ENCODE peak calls at places on chromosomes 7 and 10, in six cellular contexts. One of them, this sample, is unnamed.

GRCh38 chr7:104252409-104253134 is 44.8 kb upstream of the ORC5 start:
- DNase-seq in heart right ventricle: no peak
- DNase-seq in kidney epithelial cell: no peak
- DNase-seq in choroid plexus epithelial cell: peak; percentile 18
- DNase-seq in A549: peak; percentile 35
- DNase-seq in stomach: no peak
- DNase-seq in this sample: no peak

GRCh38 chr7:23347682-23348180 is 48.6 kb downstream of the MALSU1 start:
- DNase-seq in kidney epithelial cell: no peak
- DNase-seq in choroid plexus epithelial cell: peak; percentile 90
- DNase-seq in stomach: no peak
- DNase-seq in heart right ventricle: no peak
- DNase-seq in A549: peak; percentile 60
- DNase-seq in this sample: peak; percentile 89

GRCh38 chr7:2205036-2205780 is 27.5 kb downstream of the MAD1L1 start:
- DNase-seq in kidney epithelial cell: no peak
- DNase-seq in A549: no peak
- DNase-seq in heart right ventricle: no peak
- DNase-seq in stomach: no peak
- DNase-seq in choroid plexus epithelial cell: peak; percentile 39
- DNase-seq in this sample: no peak

GRCh38 chr10:54665122-54665521 is 135.9 kb downstream of the PCDH15 start:
- DNase-seq in stomach: no peak
- DNase-seq in kidney epithelial cell: no peak
- DNase-seq in A549: no peak
- DNase-seq in choroid plexus epithelial cell: peak; percentile 5
- DNase-seq in heart right ventricle: no peak
- DNase-seq in this sample: no peak

GRCh38 chr7:137015015-137015414 is 146.6 kb downstream of the CHRM2 start:
- DNase-seq in A549: no peak
- DNase-seq in heart right ventricle: no peak
- DNase-seq in stomach: no peak
- DNase-seq in choroid plexus epithelial cell: no peak
- DNase-seq in kidney epithelial cell: no peak
- DNase-seq in this sample: no peak

GRCh38 chr7:113071465-113071864 is 15.2 kb downstream of the GPR85 start:
- DNase-seq in A549: no peak
- DNase-seq in heart right ventricle: no peak
- DNase-seq in choroid plexus epithelial cell: peak; percentile 88
- DNase-seq in kidney epithelial cell: no peak
- DNase-seq in stomach: no peak
- DNase-seq in this sample: peak; percentile 50

GRCh38 chr10:48573045-48573444 is 31.8 kb downstream of the ARHGAP22 start:
- DNase-seq in choroid plexus epithelial cell: no peak
- DNase-seq in kidney epithelial cell: no peak
- DNase-seq in heart right ventricle: no peak
- DNase-seq in stomach: no peak
- DNase-seq in A549: no peak
- DNase-seq in this sample: no peak

GRCh38 chr7:132322981-132323380 is 253.3 kb downstream of the PLXNA4 start:
- DNase-seq in stomach: no peak
- DNase-seq in A549: no peak
- DNase-seq in heart right ventricle: no peak
- DNase-seq in kidney epithelial cell: no peak
- DNase-seq in choroid plexus epithelial cell: no peak
- DNase-seq in this sample: no peak

GRCh38 chr10:20355915-20356314 is 539.7 kb downstream of the PLXDC2 start:
- DNase-seq in choroid plexus epithelial cell: no peak
- DNase-seq in heart right ventricle: no peak
- DNase-seq in stomach: no peak
- DNase-seq in A549: no peak
- DNase-seq in kidney epithelial cell: no peak
- DNase-seq in this sample: no peak

GRCh38 chr7:23470290-23471089 is at the start of gene IGF2BP3:
- DNase-seq in kidney epithelial cell: peak; percentile 85
- DNase-seq in heart right ventricle: no peak
- DNase-seq in stomach: no peak
- DNase-seq in A549: peak; percentile 98
- DNase-seq in choroid plexus epithelial cell: peak; percentile 97
- DNase-seq in this sample: peak; percentile 98

GRCh38 chr7:82313269-82313668 is 130.3 kb downstream of the CACNA2D1 start:
- DNase-seq in A549: no peak
- DNase-seq in heart right ventricle: no peak
- DNase-seq in stomach: no peak
- DNase-seq in kidney epithelial cell: no peak
- DNase-seq in choroid plexus epithelial cell: no peak
- DNase-seq in this sample: no peak

GRCh38 chr10:15712903-15713302 is 6.8 kb downstream of the ITGA8 start:
- DNase-seq in A549: no peak
- DNase-seq in kidney epithelial cell: no peak
- DNase-seq in heart right ventricle: no peak
- DNase-seq in stomach: no peak
- DNase-seq in choroid plexus epithelial cell: peak; percentile 39
- DNase-seq in this sample: no peak

GRCh38 chr7:96199421-96199820 is 122.5 kb downstream of the SLC25A13 start:
- DNase-seq in kidney epithelial cell: no peak
- DNase-seq in choroid plexus epithelial cell: peak; percentile 37
- DNase-seq in stomach: no peak
- DNase-seq in A549: no peak
- DNase-seq in heart right ventricle: no peak
- DNase-seq in this sample: peak; percentile 25

DNA sequence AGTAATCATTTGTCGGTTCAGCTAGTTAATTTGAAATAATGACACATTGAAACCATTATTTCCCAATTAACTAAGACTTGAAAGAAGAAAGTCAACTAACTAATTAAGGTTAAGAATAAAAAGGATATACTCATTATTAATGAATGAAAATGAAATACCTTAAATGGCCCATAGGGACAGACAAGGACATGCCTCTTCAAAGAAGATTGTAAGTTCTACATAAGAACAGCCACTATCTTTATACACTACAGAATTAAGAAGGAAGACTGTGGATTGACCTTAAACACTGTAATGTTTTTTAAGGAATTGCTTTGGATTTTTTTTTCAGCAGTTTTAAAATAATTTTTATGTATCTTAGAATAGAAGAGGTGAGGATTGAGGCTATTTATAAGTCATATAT is 60.7 kb downstream of the CSTF2T start:
- DNase-seq in choroid plexus epithelial cell: no peak
- DNase-seq in stomach: no peak
- DNase-seq in heart right ventricle: no peak
- DNase-seq in kidney epithelial cell: no peak
- DNase-seq in A549: no peak
- DNase-seq in this sample: no peak
- TF ChIP-seq CTCF in choroid plexus epithelial cell: no peak
- TF ChIP-seq CTCF in stomach: no peak
- TF ChIP-seq CTCF in heart right ventricle: no peak
- TF ChIP-seq CTCF in kidney epithelial cell: no peak
- TF ChIP-seq CTCF in A549: no peak
- TF ChIP-seq CTCF in this sample: no peak

DNA sequence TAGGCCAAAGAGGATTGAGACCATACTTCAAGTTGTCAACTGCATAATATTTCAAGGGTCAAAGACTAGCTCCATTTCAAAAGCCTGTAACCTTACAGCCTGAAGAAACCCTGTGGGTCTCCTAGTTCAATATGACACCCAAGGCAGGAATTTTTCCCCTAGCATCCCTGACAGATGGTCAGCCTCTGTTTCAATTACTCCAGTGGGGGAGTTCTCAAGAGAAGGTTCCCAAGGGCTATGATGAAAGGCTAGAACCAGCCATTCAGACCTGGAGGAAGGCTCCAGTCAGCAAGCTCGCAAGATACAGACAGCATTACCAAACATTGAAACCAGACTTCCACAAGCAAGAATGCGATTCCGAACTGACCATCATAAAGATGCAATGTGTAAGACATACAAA is 1.6 kb downstream of the HTR7 start:
- DNase-seq in heart right ventricle: no peak
- DNase-seq in kidney epithelial cell: no peak
- DNase-seq in stomach: no peak
- DNase-seq in A549: no peak
- DNase-seq in choroid plexus epithelial cell: peak; percentile 6
- DNase-seq in this sample: peak; percentile 41
- H3K4me3 ChIP-seq in heart right ventricle: no peak overlapping the region
- H3K4me3 ChIP-seq in kidney epithelial cell: no peak overlapping the region
- H3K4me3 ChIP-seq in stomach: peak overlapping the region; percentile 72
- H3K4me3 ChIP-seq in A549: no peak overlapping the region
- H3K4me3 ChIP-seq in choroid plexus epithelial cell: no peak overlapping the region
- H3K4me3 ChIP-seq in this sample: no peak overlapping the region

DNA sequence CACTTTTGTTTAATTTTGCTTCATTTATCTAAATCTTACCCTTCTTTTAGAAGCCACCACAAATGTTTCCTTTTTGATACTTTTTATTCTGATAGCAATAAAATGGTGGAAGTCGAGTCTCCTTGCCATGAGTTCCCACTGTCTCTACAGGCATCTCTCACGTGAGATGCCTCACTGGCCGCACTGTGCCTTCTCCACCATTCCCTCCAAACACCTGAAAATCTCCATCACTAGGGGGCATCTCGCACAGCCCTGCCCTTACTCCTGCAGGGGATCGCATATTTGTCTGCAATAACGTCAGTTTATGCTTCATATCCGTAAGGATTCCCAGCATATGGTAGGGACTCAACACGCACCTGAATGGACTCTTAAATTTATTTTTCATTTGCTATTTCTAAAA is 56.3 kb upstream of the NCAPG2 start:
- DNase-seq in stomach: no peak
- DNase-seq in A549: no peak
- DNase-seq in heart right ventricle: no peak
- DNase-seq in choroid plexus epithelial cell: no peak
- DNase-seq in kidney epithelial cell: no peak
- DNase-seq in this sample: no peak
- TF ChIP-seq CTCF in stomach: no peak
- TF ChIP-seq CTCF in A549: peak; percentile 20
- TF ChIP-seq CTCF in heart right ventricle: no peak
- TF ChIP-seq CTCF in choroid plexus epithelial cell: peak; percentile 39
- TF ChIP-seq CTCF in kidney epithelial cell: no peak
- TF ChIP-seq CTCF in this sample: peak; percentile 9

GRCh38 chr7:28732037-28732869 is 225.9 kb downstream of the TRIL start:
- DNase-seq in kidney epithelial cell: no peak
- DNase-seq in A549: peak; percentile 16
- DNase-seq in choroid plexus epithelial cell: peak; percentile 75
- DNase-seq in stomach: no peak
- DNase-seq in heart right ventricle: peak; percentile 20
- DNase-seq in this sample: peak; percentile 78
- H3K4me3 ChIP-seq in kidney epithelial cell: no peak overlapping the region
- H3K4me3 ChIP-seq in A549: no peak overlapping the region
- H3K4me3 ChIP-seq in choroid plexus epithelial cell: peak overlapping the region; percentile 36
- H3K4me3 ChIP-seq in stomach: no peak overlapping the region
- H3K4me3 ChIP-seq in heart right ventricle: peak overlapping the region; percentile 18
- H3K4me3 ChIP-seq in this sample: peak overlapping the region; percentile 46

GRCh38 chr10:68212721-68213352 is 19.1 kb downstream of the ATOH7 start:
- DNase-seq in kidney epithelial cell: no peak
- DNase-seq in A549: peak; percentile 33
- DNase-seq in choroid plexus epithelial cell: peak; percentile 73
- DNase-seq in heart right ventricle: no peak
- DNase-seq in stomach: no peak
- DNase-seq in this sample: peak; percentile 20
- TF ChIP-seq CTCF in kidney epithelial cell: peak; percentile 48
- TF ChIP-seq CTCF in A549: peak; percentile 81
- TF ChIP-seq CTCF in choroid plexus epithelial cell: peak; percentile 59
- TF ChIP-seq CTCF in heart right ventricle: peak; percentile 69
- TF ChIP-seq CTCF in stomach: peak; percentile 61
- TF ChIP-seq CTCF in this sample: peak; percentile 44

GRCh38 chr7:84104841-84105240 is 89.7 kb downstream of the SEMA3A start:
- DNase-seq in choroid plexus epithelial cell: no peak
- DNase-seq in heart right ventricle: no peak
- DNase-seq in A549: no peak
- DNase-seq in stomach: no peak
- DNase-seq in kidney epithelial cell: no peak
- DNase-seq in this sample: no peak
- H3K4me3 ChIP-seq in choroid plexus epithelial cell: no peak overlapping the region
- H3K4me3 ChIP-seq in heart right ventricle: no peak overlapping the region
- H3K4me3 ChIP-seq in A549: no peak overlapping the region
- H3K4me3 ChIP-seq in stomach: no peak overlapping the region
- H3K4me3 ChIP-seq in kidney epithelial cell: no peak overlapping the region
- H3K4me3 ChIP-seq in this sample: no peak overlapping the region

This sample was measured in foreskin fibroblast.